ENCODE peak calls at places on chromosomes 6 and 20, in ten cellular contexts. H, P, T, S, C, N, I, J, E and B are unnamed samples.

GRCh38 chr6:3789896-3790558 is 38.5 kb upstream of the PXDC1 start:
- DNase-seq in T (no peak), H (no peak), J (no peak), E (no peak), S (no peak), C (no peak), P (no peak), I (no peak), N (no peak), B (no peak)

GRCh38 chr6:83808926-83809325 is 44.2 kb upstream of the RIPPLY2 start:
- DNase-seq in S (no peak), J (no peak), C (no peak), N (no peak), E (no peak), P (no peak), T (no peak), H (no peak), I (no peak), B (no peak)

GRCh38 chr20:47929368-47930115 is 144.3 kb upstream of the SULF2 start:
- DNase-seq in T (no peak), J (no peak), I (peak), E (no peak), S (peak), H (peak), N (peak), P (no peak), C (peak), B (no peak)

GRCh38 chr6:169288591-169288990 is 34.9 kb upstream of the THBS2 start:
- DNase-seq in P (peak), E (no peak), T (no peak), I (peak), N (no peak), J (no peak), C (peak), H (no peak), S (no peak), B (peak)

GRCh38 chr6:124669713-124670480 is 292.3 kb upstream of the RNF217 start:
- DNase-seq in N (no peak), P (no peak), C (no peak), E (no peak), H (no peak), I (peak), T (no peak), S (no peak), J (no peak), B (no peak)

GRCh38 chr6:24858154-24858801 is 59.6 kb upstream of the ARMH2 start:
- DNase-seq in E (no peak), N (peak), P (no peak), H (peak), C (peak), I (peak), S (no peak), J (peak), T (peak), B (no peak)

GRCh38 chr6:69138893-69139494 is 503.9 kb downstream of the ADGRB3 start:
- DNase-seq in N (no peak), J (no peak), C (no peak), T (no peak), H (peak), S (peak), E (no peak), I (no peak), P (no peak), B (no peak)

GRCh38 chr20:35248641-35249475 is 22.4 kb downstream of the MMP24 start:
- DNase-seq in S (no peak), H (peak), I (no peak), J (no peak), T (no peak), C (no peak), P (no peak), E (no peak), N (no peak), B (no peak)

GRCh38 chr6:159422041-159422984 is 253.1 kb downstream of the FNDC1 start:
- DNase-seq in I (no peak), S (no peak), E (no peak), C (no peak), P (no peak), H (no peak), T (no peak), J (no peak), N (no peak), B (no peak)

GRCh38 chr6:139050770-139051313 is 22.3 kb downstream of the ABRACL start:
- DNase-seq in E (no peak), N (no peak), P (no peak), S (no peak), J (no peak), T (no peak), I (no peak), H (no peak), C (no peak), B (no peak)

GRCh38 chr20:41268917-41269652 is 48.4 kb downstream of the ZHX3 start:
- DNase-seq in T (no peak), C (no peak), J (no peak), I (peak), S (no peak), H (no peak), E (no peak), N (no peak), P (no peak), B (no peak)

GRCh38 chr20:45630366-45630765 is 718 bp downstream of the WFDC9 start:
- DNase-seq in C (peak), H (no peak), J (no peak), I (peak), S (no peak), N (no peak), E (no peak), P (no peak), T (no peak), B (no peak)

GRCh38 chr6:40997256-40997957 is 41.6 kb downstream of the UNC5CL start:
- DNase-seq in T (no peak), J (no peak), P (no peak), E (no peak), S (peak), C (peak), I (peak), N (peak), H (peak), B (no peak)